ENCODE peak calls at places on chromosomes 5 and 9, in six cellular contexts. E is GM10248; G is RWPE2; O is cardiac muscle cell; T is WTC11; B is CD8-positive, alpha-beta T cell. A is an unnamed sample.

GRCh38 chr5:59798862-59799667 is 94.5 kb downstream of the PDE4D start:
- DNase-seq in E (peak), T (no peak), B (no peak), O (no peak), G (no peak), A (no peak)

GRCh38 chr5:73482383-73483193 is 15.7 kb upstream of the BTF3 start:
- DNase-seq in G (no peak), T (no peak), E (no peak), B (no peak), O (no peak), A (no peak)

GRCh38 chr5:105684799-105685198 is 1985.9 kb downstream of the EFNA5 start:
- DNase-seq in T (no peak), O (no peak), E (no peak), G (no peak), B (no peak), A (no peak)

GRCh38 chr5:83026930-83027687 is 50.1 kb downstream of the TMEM167A start:
- DNase-seq in B (no peak), T (peak), G (no peak), E (peak), O (no peak), A (peak)

GRCh38 chr5:2031581-2031980 is 148.9 kb upstream of the IRX4 start:
- DNase-seq in E (no peak), G (no peak), B (no peak), T (no peak), O (no peak), A (no peak)

GRCh38 chr5:169647566-169647965 is 10.5 kb downstream of the DOCK2 start:
- DNase-seq in T (no peak), B (no peak), O (no peak), G (no peak), E (peak), A (no peak)

GRCh38 chr9:133869674-133870419 is 122.3 kb downstream of the VAV2 start:
- DNase-seq in B (peak), G (no peak), O (peak), T (no peak), E (no peak), A (no peak)

GRCh38 chr5:137641148-137641547 is 94.7 kb downstream of the KLHL3 start:
- DNase-seq in B (no peak), E (no peak), T (no peak), O (no peak), G (no peak), A (no peak)

GRCh38 chr5:130868186-130868821 is 296.8 kb downstream of the HINT1 start:
- DNase-seq in B (no peak), O (no peak), T (no peak), G (no peak), E (no peak), A (no peak)

GRCh38 chr9:129501771-129502324 is 119.1 kb downstream of the C9orf50 start:
- DNase-seq in O (no peak), B (no peak), E (no peak), T (no peak), G (no peak), A (no peak)

GRCh38 chr9:120668399-120668798 is 45.9 kb downstream of the MEGF9 start:
- DNase-seq in O (no peak), B (no peak), G (no peak), E (no peak), T (no peak), A (no peak)

GRCh38 chr5:56281489-56282163 is 48.5 kb upstream of the ANKRD55 start:
- DNase-seq in B (no peak), T (no peak), G (no peak), O (no peak), E (no peak), A (no peak)

GRCh38 chr5:56278267-56278826 is 45.2 kb upstream of the ANKRD55 start:
- DNase-seq in O (no peak), E (no peak), G (no peak), T (no peak), B (no peak), A (no peak)

GRCh38 chr5:56282241-56282640 is 49.1 kb upstream of the ANKRD55 start:
- DNase-seq in B (no peak), E (no peak), O (no peak), G (no peak), T (no peak), A (no peak)

GRCh38 chr5:56279291-56279690 is 46.2 kb upstream of the ANKRD55 start:
- DNase-seq in B (no peak), G (no peak), O (no peak), T (no peak), E (no peak), A (no peak)

GRCh38 chr5:56279979-56280378 is 46.8 kb upstream of the ANKRD55 start:
- DNase-seq in G (no peak), T (no peak), O (no peak), B (no peak), E (no peak), A (no peak)
- TF ChIP-seq CTCF in G (no peak), T (no peak), O (no peak), B (no peak), E (no peak), A (no peak)

GRCh38 chr5:99317136-99317535 is 388.3 kb upstream of the CHD1 start:
- DNase-seq in B (no peak), G (no peak), T (no peak), O (no peak), E (no peak), A (no peak)

GRCh38 chr5:99316484-99316883 is 387.7 kb upstream of the CHD1 start:
- DNase-seq in G (no peak), B (no peak), T (no peak), E (no peak), O (no peak), A (no peak)

GRCh38 chr5:99315413-99316178 is 386.8 kb upstream of the CHD1 start:
- DNase-seq in O (no peak), G (no peak), T (no peak), E (no peak), B (no peak), A (no peak)

GRCh38 chr5:99320461-99320860 is 391.7 kb upstream of the CHD1 start:
- DNase-seq in E (no peak), T (no peak), B (no peak), G (no peak), O (no peak), A (no peak)
- TF ChIP-seq CTCF in E (no peak), T (no peak), B (no peak), G (no peak), O (no peak), A (no peak)

GRCh38 chr5:57302164-57302563 is 128.3 kb downstream of the GPBP1 start:
- DNase-seq in B (peak), O (no peak), T (no peak), E (no peak), G (no peak), A (no peak)
- TF ChIP-seq CTCF in B (no peak), O (no peak), T (no peak), E (no peak), G (peak), A (no peak)

GRCh38 chr9:108813951-108814601 is 41.7 kb downstream of the ACTL7B start:
- DNase-seq in E (no peak), B (no peak), T (no peak), G (no peak), O (no peak), A (no peak)
- TF ChIP-seq CTCF in E (no peak), B (no peak), T (no peak), G (peak), O (peak), A (peak)

DNA sequence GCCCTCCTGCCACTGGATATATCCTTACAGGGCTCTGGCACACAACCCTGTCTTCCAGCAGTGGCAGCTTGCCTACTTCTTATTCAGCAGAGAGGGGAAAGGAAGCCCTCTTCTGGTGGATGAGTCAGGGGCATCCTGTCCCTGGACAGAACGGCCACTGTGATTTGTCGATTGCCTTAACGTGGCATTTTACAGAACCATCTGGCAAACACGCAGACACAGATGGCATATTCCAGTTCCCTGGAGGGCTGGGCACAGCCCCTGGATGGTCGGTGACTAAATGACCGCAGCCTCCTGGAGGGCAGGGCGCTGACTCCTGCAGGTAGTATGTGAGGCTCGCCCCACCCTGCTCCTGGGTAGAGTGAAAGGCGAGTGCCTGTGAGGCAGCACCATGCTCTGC is 62.1 kb downstream of the DCP2 start:
- DNase-seq in B (no peak), O (no peak), G (peak), T (no peak), E (peak), A (no peak)
- TF ChIP-seq CTCF in B (no peak), O (peak), G (peak), T (no peak), E (no peak), A (no peak)

GRCh38 chr9:69936427-69936826 is 107.2 kb upstream of the MAMDC2 start:
- DNase-seq in O (no peak), T (no peak), B (no peak), G (no peak), E (no peak), A (no peak)

GRCh38 chr9:69937358-69937757 is 106.3 kb upstream of the MAMDC2 start:
- DNase-seq in E (no peak), B (no peak), T (no peak), O (no peak), G (no peak), A (no peak)

GRCh38 chr9:69931340-69931739 is 110.7 kb downstream of the CFAP95 start:
- DNase-seq in E (no peak), T (no peak), B (no peak), G (no peak), O (no peak), A (no peak)

GRCh38 chr9:69933445-69933844 is 110.2 kb upstream of the MAMDC2 start:
- DNase-seq in T (no peak), O (no peak), B (no peak), E (no peak), G (no peak), A (no peak)

DNA sequence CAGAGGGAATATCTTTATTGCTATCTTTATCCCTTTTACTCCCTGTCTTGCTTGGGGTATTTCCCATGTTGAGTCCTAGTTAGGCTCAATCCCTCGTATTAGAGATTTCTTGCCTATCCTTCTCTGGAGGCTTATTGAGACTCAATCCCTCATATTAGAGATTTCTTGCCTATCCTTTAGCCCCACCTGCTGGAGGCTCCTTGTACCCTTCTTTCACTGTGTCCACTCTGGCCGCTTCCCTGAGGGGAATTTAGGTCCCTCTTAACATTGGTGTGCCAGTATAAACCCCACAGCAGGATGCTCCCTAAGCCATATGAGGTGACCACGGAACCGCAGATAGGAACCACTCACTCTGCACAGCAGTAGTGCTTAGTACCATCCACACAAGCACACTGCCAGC is 110.7 kb upstream of the MAMDC2 start:
- DNase-seq in E (no peak), O (no peak), G (no peak), T (peak), B (no peak), A (no peak)
- TF ChIP-seq CTCF in E (no peak), O (peak), G (no peak), T (peak), B (no peak), A (peak)